ENCODE peak calls at places on chromosomes 1 and 21, in ten cellular contexts. F is WTC11; V is amniotic stem cell; C is cerebellar nuclear complex; T is HAP-1; N is upper lobe of right lung; P is NCI-H2029; L is pancreas; U is activated naive CD4-positive, alpha-beta T cell treated with Interleukin-2 at 50 U/mL for 16 hours; X is Panc1. E is an unnamed sample.

GRCh38 chr21:43741425-43742096 is 22.6 kb downstream of the PDXK start:
- DNase-seq in T (no peak), X (no peak), U (no peak), V (no peak), F (no peak), L (peak), C (no peak), P (no peak), N (no peak), E (no peak)

GRCh38 chr1:6392081-6392879 is 1.3 kb downstream of the ACOT7 start:
- DNase-seq in U (peak), F (no peak), T (peak), C (no peak), L (no peak), P (peak), V (no peak), N (no peak), X (no peak), E (no peak)

GRCh38 chr1:53944469-53945182 is 873 bp downstream of the IFT25 start:
- DNase-seq in C (no peak), L (no peak), F (no peak), V (no peak), N (no peak), P (no peak), T (peak), X (no peak), U (no peak), E (no peak)

GRCh38 chr1:214566158-214567104 is 15.0 kb upstream of the PTPN14 start:
- DNase-seq in X (no peak), C (no peak), F (no peak), N (no peak), T (no peak), P (no peak), U (no peak), L (no peak), V (peak), E (peak)

GRCh38 chr1:54397090-54397591 is 9.1 kb downstream of the SSBP3 start:
- DNase-seq in N (peak), P (peak), L (no peak), U (no peak), V (no peak), T (no peak), C (no peak), F (no peak), X (no peak), E (no peak)

GRCh38 chr1:204651843-204652421 is 33.6 kb downstream of the LRRN2 start:
- DNase-seq in F (peak), U (no peak), X (no peak), C (no peak), T (no peak), V (no peak), N (no peak), L (no peak), P (peak), E (no peak)

GRCh38 chr1:5492861-5493260 is 499.4 kb downstream of the NPHP4 start:
- DNase-seq in U (no peak), N (no peak), L (no peak), F (no peak), X (no peak), V (no peak), C (no peak), P (peak), T (no peak), E (no peak)

GRCh38 chr1:43530483-43531452 is at the start of gene PTPRF:
- DNase-seq in V (no peak), P (peak), C (peak), U (peak), X (no peak), N (peak), T (peak), F (peak), L (peak), E (peak)

GRCh38 chr1:180680558-180681144 is 48.8 kb downstream of the XPR1 start:
- DNase-seq in U (no peak), F (no peak), X (no peak), N (no peak), V (no peak), T (no peak), L (no peak), C (no peak), P (no peak), E (no peak)

GRCh38 chr1:185311589-185312225 is 5.3 kb downstream of the IVNS1ABP start:
- DNase-seq in P (no peak), C (no peak), L (no peak), V (no peak), T (no peak), X (no peak), F (no peak), N (no peak), U (no peak), E (no peak)

GRCh38 chr1:219580019-219580676 is 32.8 kb downstream of the ZC3H11B start:
- DNase-seq in V (no peak), C (no peak), L (no peak), U (no peak), P (no peak), X (no peak), F (no peak), N (no peak), T (no peak), E (no peak)

GRCh38 chr1:233909195-233909594 is 4.7 kb downstream of the SLC35F3 start:
- DNase-seq in V (no peak), N (no peak), C (no peak), L (no peak), F (no peak), X (peak), U (no peak), P (peak), T (no peak), E (peak)

GRCh38 chr1:201941420-201942128 is 4.8 kb downstream of the LMOD1 start:
- DNase-seq in T (peak), C (no peak), X (no peak), N (no peak), V (no peak), U (no peak), F (peak), L (no peak), P (peak), E (no peak)

GRCh38 chr1:41045740-41046139 is 24.2 kb upstream of the SLFNL1 start:
- DNase-seq in T (no peak), N (no peak), V (no peak), F (no peak), L (no peak), P (peak), C (peak), X (no peak), U (no peak), E (no peak)

GRCh38 chr1:109805486-109806180 is 41.9 kb upstream of the EPS8L3 start:
- DNase-seq in T (no peak), L (no peak), N (peak), U (no peak), X (no peak), P (peak), F (no peak), V (no peak), C (no peak), E (no peak)

GRCh38 chr1:109613396-109614147 is 5.8 kb downstream of the GNAT2 start:
- DNase-seq in T (no peak), F (no peak), L (no peak), V (no peak), N (no peak), P (no peak), C (no peak), U (no peak), X (no peak), E (no peak)

GRCh38 chr1:207910678-207911354 is at the start of gene CD34:
- DNase-seq in C (no peak), T (peak), V (no peak), P (no peak), F (peak), X (no peak), N (no peak), L (no peak), U (peak), E (no peak)

GRCh38 chr1:94705755-94706154 is 114.4 kb upstream of the SLC44A3 start:
- DNase-seq in L (no peak), U (no peak), N (no peak), F (no peak), C (no peak), V (no peak), T (no peak), P (no peak), X (no peak), E (no peak)

GRCh38 chr1:44025816-44026215 is 5.4 kb downstream of the SLC6A9 start:
- DNase-seq in X (no peak), U (no peak), F (no peak), L (no peak), P (no peak), N (no peak), C (no peak), V (no peak), T (no peak), E (no peak)

GRCh38 chr1:90823686-90824085 is 106.6 kb upstream of the BARHL2 start:
- DNase-seq in U (no peak), T (no peak), X (no peak), F (no peak), N (no peak), V (no peak), C (no peak), P (no peak), L (no peak), E (no peak)

GRCh38 chr1:17665950-17666720 is 89.0 kb upstream of the ACTL8 start:
- DNase-seq in C (no peak), X (no peak), N (no peak), T (peak), L (no peak), V (no peak), F (no peak), P (peak), U (no peak), E (no peak)

GRCh38 chr21:33380483-33380998 is 22.7 kb upstream of the IFNGR2 start:
- DNase-seq in U (peak), L (peak), X (peak), N (peak), P (peak), F (no peak), V (peak), T (peak), C (peak), E (peak)